ENCODE peak calls at places on chromosome 18, in six cellular contexts. U, N, G, M, V and Q are unnamed samples.

GRCh38 chr18:26729439-26729838 is 136.1 kb downstream of the AQP4 start:
- DNase-seq in N (no peak), U (no peak), G (no peak), V (no peak), M (no peak), Q (no peak)

GRCh38 chr18:1002653-1003178 is 98.0 kb downstream of the ADCYAP1 start:
- DNase-seq in M (peak; percentile 23), U (no peak), N (no peak), G (no peak), V (no peak), Q (no peak)

GRCh38 chr18:7122376-7122775 is 4.8 kb upstream of the LAMA1 start:
- DNase-seq in M (no peak), G (no peak), U (no peak), V (no peak), N (no peak), Q (no peak)

GRCh38 chr18:23835506-23835905 is 146.3 kb downstream of the LAMA3 start:
- DNase-seq in V (no peak), M (no peak), G (no peak), U (peak; percentile 27), N (no peak), Q (no peak)

GRCh38 chr18:66410692-66411091 is 193.2 kb downstream of the CDH19 start:
- DNase-seq in G (no peak), U (no peak), N (no peak), V (no peak), M (no peak), Q (no peak)

GRCh38 chr18:62827397-62827796 is 112.1 kb downstream of the PHLPP1 start:
- DNase-seq in V (no peak), N (no peak), U (no peak), G (no peak), M (no peak), Q (no peak)

GRCh38 chr18:77069482-77069881 is 63.1 kb downstream of the MBP start:
- DNase-seq in N (no peak), M (no peak), V (no peak), G (no peak), U (no peak), Q (no peak)

GRCh38 chr18:463442-464310 is 36.8 kb downstream of the COLEC12 start:
- DNase-seq in U (peak; percentile 29), N (peak; percentile 54), M (peak; percentile 56), G (no peak), V (no peak), Q (no peak)

GRCh38 chr18:1062592-1062991 is 157.9 kb downstream of the ADCYAP1 start:
- DNase-seq in V (no peak), U (no peak), M (peak; percentile 4), N (no peak), G (no peak), Q (no peak)

GRCh38 chr18:57918601-57919000 is 115.5 kb upstream of the ATP8B1 start:
- DNase-seq in M (no peak), N (no peak), G (no peak), V (no peak), U (no peak), Q (no peak)

GRCh38 chr18:6055711-6056110 is 160.4 kb upstream of the TMEM200C start:
- DNase-seq in V (peak; percentile 54), M (peak; percentile 82), N (no peak), G (no peak), U (no peak), Q (peak; percentile 73)

GRCh38 chr18:22285299-22286140 is 116.1 kb downstream of the GATA6 start:
- DNase-seq in M (peak; percentile 16), N (no peak), V (no peak), G (no peak), U (peak; percentile 11), Q (no peak)

GRCh38 chr18:31596081-31596872 is 4.6 kb downstream of the TTR start:
- DNase-seq in M (peak; percentile 41), G (no peak), V (no peak), N (no peak), U (no peak), Q (no peak)

GRCh38 chr18:36887864-36888263 is 58.9 kb downstream of the KIAA1328 start:
- DNase-seq in M (no peak), G (no peak), N (no peak), V (no peak), U (no peak), Q (no peak)

GRCh38 chr18:26133652-26134051 is at the start of gene PSMA8:
- DNase-seq in G (peak; percentile 44), N (no peak), M (no peak), V (no peak), U (peak; percentile 2), Q (no peak)

GRCh38 chr18:79983253-79983652 is 5.1 kb downstream of the TXNL4A start:
- DNase-seq in M (no peak), G (no peak), U (peak; percentile 30), N (peak; percentile 40), V (no peak), Q (no peak)

GRCh38 chr18:23495723-23496440 is 7.4 kb upstream of the RMC1 start:
- DNase-seq in G (no peak), N (peak; percentile 38), V (no peak), M (no peak), U (no peak), Q (no peak)

GRCh38 chr18:59927246-59927825 is 27.5 kb downstream of the PMAIP1 start:
- DNase-seq in G (no peak), M (peak; percentile 25), V (no peak), U (no peak), N (no peak), Q (no peak)

GRCh38 chr18:42559292-42559691 is 556.2 kb downstream of the RIT2 start:
- DNase-seq in V (no peak), U (no peak), N (no peak), G (no peak), M (peak; percentile 18), Q (no peak)

GRCh38 chr18:64379662-64380061 is 230.8 kb upstream of the LINC00305 start:
- DNase-seq in N (no peak), U (no peak), G (no peak), M (no peak), V (no peak), Q (no peak)

GRCh38 chr18:73261243-73261642 is 393.5 kb upstream of the NETO1 start:
- DNase-seq in M (no peak), G (no peak), V (no peak), U (no peak), N (no peak), Q (no peak)

GRCh38 chr18:73261923-73262322 is 394.1 kb upstream of the NETO1 start:
- DNase-seq in U (no peak), N (no peak), M (no peak), G (no peak), V (no peak), Q (no peak)

GRCh38 chr18:73254564-73254963 is 386.8 kb upstream of the NETO1 start:
- DNase-seq in N (no peak), G (no peak), U (no peak), V (no peak), M (no peak), Q (no peak)

GRCh38 chr18:73258375-73259087 is 390.7 kb upstream of the NETO1 start:
- DNase-seq in N (no peak), G (no peak), U (no peak), V (no peak), M (no peak), Q (no peak)
- H3K4me3 ChIP-seq in N (no peak overlapping the region), G (no peak overlapping the region), U (no peak overlapping the region), V (no peak overlapping the region), M (no peak overlapping the region), Q (no peak overlapping the region)

DNA sequence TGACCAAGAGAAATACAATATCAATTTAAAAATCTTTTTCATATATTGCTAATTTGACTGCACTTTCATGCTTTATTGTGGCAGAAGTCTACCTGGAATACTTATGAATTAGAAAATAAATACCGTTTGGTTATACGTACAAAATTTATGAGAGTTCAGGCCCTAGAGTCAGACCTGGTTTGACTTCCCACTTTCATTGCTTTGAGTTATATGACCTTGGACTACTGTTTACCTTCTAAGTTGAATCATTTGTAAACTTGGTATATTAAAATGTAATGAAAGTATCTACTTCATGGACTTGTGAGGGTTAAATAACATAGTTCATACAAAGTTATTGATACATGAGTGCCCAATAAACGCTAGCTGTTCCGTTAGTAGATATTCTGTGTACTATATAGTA is 12.0 kb downstream of the VAPA start:
- DNase-seq in U (no peak), M (no peak), V (no peak), N (no peak), G (no peak), Q (no peak)
- H3K27ac ChIP-seq in U (no peak overlapping the region), M (peak overlapping the region; percentile 45), V (no peak overlapping the region), N (peak overlapping the region; percentile 8), G (no peak overlapping the region), Q (no peak overlapping the region)

DNA sequence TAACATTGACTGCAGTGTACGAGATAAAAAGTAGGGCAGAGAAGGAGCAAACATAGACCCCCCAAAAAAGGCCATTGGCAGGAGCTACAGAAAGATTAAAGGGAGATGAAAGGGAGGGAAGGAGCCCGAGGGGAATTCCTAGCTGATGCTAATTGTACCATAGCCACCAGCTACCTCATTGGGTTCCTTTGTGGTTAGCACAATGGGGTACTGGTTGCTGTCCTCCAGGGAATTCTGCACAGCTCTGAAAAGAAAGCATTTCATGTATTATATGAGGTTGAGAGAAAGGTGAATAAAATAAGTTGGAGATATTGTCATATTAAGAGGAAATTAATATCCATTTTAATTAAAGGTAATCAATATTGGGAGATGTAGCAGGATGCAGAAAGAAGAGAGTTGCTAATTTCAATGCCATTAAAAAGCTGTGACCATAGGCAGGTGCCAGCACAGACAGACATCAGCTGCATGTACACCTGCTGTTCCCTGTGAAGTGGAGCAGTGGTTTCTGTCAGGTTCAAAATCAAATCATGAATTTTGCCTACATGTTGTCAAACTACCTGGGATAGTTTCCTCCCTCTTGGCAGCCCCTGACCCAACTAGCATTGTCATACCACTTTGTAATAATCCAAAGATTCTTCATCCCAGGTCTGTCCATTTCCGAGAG is 185.4 kb upstream of the DLGAP1 start:
- DNase-seq in N (no peak), U (no peak), M (no peak), V (no peak), G (no peak), Q (no peak)
- H3K4me3 ChIP-seq in N (no peak overlapping the region), U (no peak overlapping the region), M (no peak overlapping the region), V (no peak overlapping the region), G (no peak overlapping the region), Q (no peak overlapping the region)

DNA sequence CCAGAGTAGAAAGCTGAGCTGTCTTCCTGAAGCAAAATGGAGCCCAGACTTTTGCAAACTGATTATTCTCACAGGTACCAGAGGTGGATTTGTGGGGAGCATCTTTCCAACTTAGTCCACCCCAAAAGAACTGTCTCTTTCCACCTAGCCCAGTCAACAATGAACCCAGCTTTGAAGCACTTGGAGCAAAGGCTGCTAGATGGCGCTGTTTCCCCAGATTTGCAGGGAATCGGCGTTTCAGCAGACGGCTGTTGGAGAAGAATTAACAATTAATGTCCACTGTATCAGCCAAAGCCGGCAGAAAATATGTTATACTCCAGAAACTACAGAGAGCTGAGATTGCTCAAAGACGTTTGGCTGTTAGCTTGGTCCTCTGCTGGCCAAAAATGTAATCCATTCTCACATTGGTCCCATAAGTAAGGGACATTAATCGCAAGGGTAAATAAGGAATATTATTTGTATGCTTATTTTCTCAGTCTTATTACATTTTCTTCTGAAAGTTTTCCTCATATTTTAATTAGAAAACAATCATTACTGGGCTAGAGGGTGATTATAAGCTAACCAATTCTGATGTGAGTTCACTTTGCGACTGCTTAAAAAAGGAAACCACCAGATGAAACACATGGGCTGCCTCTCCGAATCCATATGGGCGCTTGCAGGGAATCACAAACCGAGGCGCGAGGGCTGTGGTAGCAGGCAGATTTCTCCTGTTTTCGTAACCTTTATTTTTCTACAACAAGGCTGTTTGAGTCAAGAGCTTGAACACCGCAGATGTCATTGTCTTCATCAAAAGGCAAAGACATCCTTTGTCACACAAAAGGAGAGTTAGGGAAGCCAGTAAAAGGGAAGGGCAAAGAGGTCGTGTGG is 423.9 kb upstream of the MEX3C start:
- DNase-seq in V (no peak), G (peak; percentile 28), N (peak; percentile 36), U (peak; percentile 65), M (peak; percentile 69), Q (peak; percentile 4)
- H3K27ac ChIP-seq in V (no peak overlapping the region), G (no peak overlapping the region), N (no peak overlapping the region), U (no peak overlapping the region), M (no peak overlapping the region), Q (no peak overlapping the region)